ENCODE peak calls at places on chromosomes 12 and 14, in eight cellular contexts. Y, I, O, V, U, F, A and L are unnamed samples.

GRCh38 chr12:121453022-121453360 is 53.1 kb downstream of the RNF34 start:
- DNase-seq in Y (no peak), I (no peak), O (no peak), V (no peak), U (no peak), F (no peak), A (no peak), L (no peak)

GRCh38 chr12:82708507-82708906 is 21.8 kb downstream of the TMTC2 start:
- DNase-seq in Y (no peak), I (no peak), O (peak), V (no peak), U (no peak), F (no peak), A (no peak), L (no peak)

GRCh38 chr14:54474232-54474793 is 14.5 kb downstream of the GMFB start:
- DNase-seq in Y (no peak), I (no peak), O (no peak), V (no peak), U (no peak), F (no peak), A (no peak), L (no peak)

GRCh38 chr14:31700282-31701074 is 139.3 kb downstream of the NUBPL start:
- DNase-seq in Y (no peak), I (no peak), O (no peak), V (no peak), U (no peak), F (no peak), A (no peak), L (no peak)

GRCh38 chr12:1804545-1805332 is 15.6 kb upstream of the LRTM2 start:
- DNase-seq in Y (peak), I (peak), O (peak), V (peak), U (peak), F (peak), A (peak), L (peak)

GRCh38 chr12:103326190-103326589 is 169.6 kb downstream of the C12orf42 start:
- DNase-seq in Y (no peak), I (no peak), O (no peak), V (no peak), U (no peak), F (no peak), A (peak), L (peak)

GRCh38 chr12:6766651-6767300 is 613 bp downstream of the PTMS start:
- DNase-seq in Y (peak), I (peak), O (peak), V (peak), U (peak), F (peak), A (peak), L (no peak)

GRCh38 chr12:109768901-109769670 is 55.5 kb downstream of the FAM222A start:
- DNase-seq in Y (peak), I (no peak), O (no peak), V (no peak), U (peak), F (no peak), A (no peak), L (no peak)

GRCh38 chr12:43917896-43918295 is 82.0 kb downstream of the TMEM117 start:
- DNase-seq in Y (no peak), I (no peak), O (no peak), V (no peak), U (no peak), F (no peak), A (no peak), L (no peak)

GRCh38 chr12:43912851-43913250 is 77.0 kb downstream of the TMEM117 start:
- DNase-seq in Y (no peak), I (no peak), O (no peak), V (no peak), U (no peak), F (no peak), A (no peak), L (no peak)

GRCh38 chr12:43914391-43914790 is 78.5 kb downstream of the TMEM117 start:
- DNase-seq in Y (no peak), I (no peak), O (no peak), V (no peak), U (no peak), F (no peak), A (no peak), L (no peak)

DNA sequence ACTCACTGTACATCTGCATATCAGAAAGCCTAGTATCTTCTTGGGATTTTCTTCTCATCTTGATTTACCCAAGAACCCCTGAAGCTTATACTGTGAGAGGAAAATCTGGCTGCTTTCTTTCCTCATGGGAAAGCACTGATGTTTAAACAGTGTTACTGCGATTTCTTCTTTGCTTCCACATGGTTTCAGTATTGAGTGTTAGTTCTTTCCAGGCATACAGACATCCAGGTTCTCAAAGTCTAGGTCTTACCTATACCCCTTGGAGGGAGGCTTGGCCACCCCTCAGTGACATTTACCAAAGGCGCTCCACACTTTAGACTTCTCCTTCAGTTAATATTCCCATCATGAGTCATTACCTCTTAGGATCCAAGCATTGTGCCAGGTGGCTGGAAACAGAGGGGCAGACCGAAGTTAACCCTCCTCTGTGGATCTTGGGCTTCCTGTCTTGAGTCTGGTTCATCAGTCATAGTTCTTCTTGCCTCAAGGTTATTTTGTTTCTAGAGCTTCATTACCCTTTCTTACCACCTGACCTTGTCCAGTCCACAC is 79.1 kb downstream of the TMEM117 start:
- DNase-seq in Y (no peak), I (no peak), O (peak), V (no peak), U (no peak), F (no peak), A (no peak), L (peak)
- TF ChIP-seq CTCF in Y (no peak), I (peak), O (peak), V (no peak), U (no peak), F (no peak), A (peak), L (peak)

GRCh38 chr12:54006700-54007220 is 2.0 kb upstream of the HOXC8 start:
- DNase-seq in Y (no peak), I (no peak), O (no peak), V (no peak), U (no peak), F (no peak), A (no peak), L (no peak)

GRCh38 chr12:54010053-54010971 is 1.5 kb downstream of the HOXC8 start:
- DNase-seq in Y (no peak), I (no peak), O (no peak), V (no peak), U (no peak), F (no peak), A (no peak), L (no peak)

GRCh38 chr12:54009171-54010052 is 627 bp downstream of the HOXC8 start:
- DNase-seq in Y (no peak), I (no peak), O (no peak), V (no peak), U (no peak), F (no peak), A (peak), L (no peak)

GRCh38 chr12:54007538-54008259 is 1.1 kb upstream of the HOXC8 start:
- DNase-seq in Y (no peak), I (no peak), O (no peak), V (no peak), U (no peak), F (no peak), A (no peak), L (no peak)

DNA sequence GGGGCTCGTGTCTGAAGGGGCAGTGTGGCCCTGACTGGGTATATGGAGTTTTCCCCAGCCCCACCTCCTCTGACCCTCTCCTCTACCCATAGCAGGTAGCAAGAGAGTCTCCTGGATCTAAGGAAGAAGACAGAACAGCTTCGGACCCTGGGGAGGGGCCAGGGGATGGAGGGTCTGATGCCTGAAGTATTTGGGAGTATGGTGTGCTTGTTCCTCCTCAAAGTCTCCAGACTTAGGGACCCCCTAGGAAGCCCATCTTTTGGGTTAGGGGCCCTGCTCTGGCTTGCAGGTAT is 579 bp upstream of the HOXC8 start:
- DNase-seq in Y (no peak), I (no peak), O (no peak), V (no peak), U (no peak), F (no peak), A (no peak), L (no peak)
- H3K4me3 ChIP-seq in Y (no peak), I (no peak), O (no peak), V (no peak), U (peak), F (no peak), A (no peak), L (no peak)

DNA sequence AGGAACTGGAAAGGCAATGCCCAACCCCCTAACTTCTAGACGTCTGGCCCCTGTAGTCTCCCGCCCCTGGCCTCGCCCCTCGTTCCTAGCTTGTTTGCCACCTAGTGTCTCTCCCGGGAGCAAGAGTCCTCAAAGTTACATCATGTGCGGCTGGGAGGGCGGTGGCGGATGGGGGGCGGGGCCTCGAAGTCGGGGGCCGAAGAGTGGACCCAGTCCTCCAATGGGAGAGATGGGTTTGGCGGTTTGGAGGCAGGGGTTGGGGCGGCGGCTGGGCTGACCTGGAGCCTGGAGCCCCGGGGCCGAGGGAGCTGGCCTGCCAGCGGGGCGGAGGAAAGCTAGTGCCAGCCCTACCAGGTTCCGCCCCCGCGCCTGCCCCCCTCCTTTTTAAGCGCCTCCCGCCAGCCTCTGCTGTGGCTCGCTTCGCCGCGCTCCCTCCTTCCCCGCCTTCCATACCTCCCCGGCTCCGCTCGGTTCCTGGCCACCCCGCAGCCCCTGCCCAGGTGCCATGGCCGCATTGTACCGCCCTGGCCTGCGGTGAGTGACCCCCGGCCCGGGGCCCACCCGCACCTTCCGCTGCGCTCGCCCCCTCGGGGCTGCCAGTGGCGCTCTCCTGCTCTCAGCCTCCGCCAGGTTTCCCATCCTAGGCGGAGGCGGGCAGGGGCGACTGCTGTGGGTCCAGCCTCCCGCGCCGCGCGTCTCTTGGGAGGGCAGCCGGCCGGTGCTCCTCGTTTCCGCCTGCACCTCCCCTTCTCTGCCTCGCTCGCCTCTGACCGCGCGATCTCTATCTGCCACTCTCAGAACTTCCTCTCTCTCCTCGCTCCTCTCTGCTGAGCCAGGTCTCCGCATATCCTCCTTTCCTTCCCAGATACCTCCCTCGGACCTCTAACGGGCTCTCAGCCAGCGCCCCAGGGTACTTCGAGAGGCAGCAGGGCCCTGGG is at the start of gene PCK2:
- DNase-seq in Y (peak), I (peak), O (peak), V (peak), U (peak), F (peak), A (peak), L (peak)
- TF ChIP-seq CTCF in Y (no peak), I (peak), O (no peak), V (no peak), U (peak), F (no peak), A (no peak), L (peak)

DNA sequence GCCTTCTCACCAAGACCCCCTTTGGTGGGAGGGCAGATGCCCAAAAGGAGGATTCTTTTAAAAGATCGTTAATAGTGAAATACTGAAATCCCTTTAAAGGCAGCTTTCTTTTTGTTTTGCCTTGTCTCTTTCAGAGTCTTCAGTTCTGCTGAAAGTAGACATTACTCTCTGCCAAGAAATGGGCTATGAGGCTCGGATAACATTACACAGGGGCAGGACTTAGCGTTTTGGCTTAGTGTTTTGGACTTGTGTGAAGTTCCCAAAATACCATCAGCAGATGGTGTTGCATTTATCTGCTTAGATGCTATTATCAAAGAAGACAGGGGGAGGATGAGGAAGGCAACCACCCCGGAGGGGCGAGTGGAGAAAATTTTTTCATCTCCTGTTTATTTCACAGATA is 88.3 kb upstream of the METAP2 start:
- DNase-seq in Y (no peak), I (no peak), O (peak), V (peak), U (no peak), F (no peak), A (no peak), L (no peak)
- H3K4me3 ChIP-seq in Y (peak), I (no peak), O (peak), V (peak), U (peak), F (no peak), A (peak), L (no peak)

DNA sequence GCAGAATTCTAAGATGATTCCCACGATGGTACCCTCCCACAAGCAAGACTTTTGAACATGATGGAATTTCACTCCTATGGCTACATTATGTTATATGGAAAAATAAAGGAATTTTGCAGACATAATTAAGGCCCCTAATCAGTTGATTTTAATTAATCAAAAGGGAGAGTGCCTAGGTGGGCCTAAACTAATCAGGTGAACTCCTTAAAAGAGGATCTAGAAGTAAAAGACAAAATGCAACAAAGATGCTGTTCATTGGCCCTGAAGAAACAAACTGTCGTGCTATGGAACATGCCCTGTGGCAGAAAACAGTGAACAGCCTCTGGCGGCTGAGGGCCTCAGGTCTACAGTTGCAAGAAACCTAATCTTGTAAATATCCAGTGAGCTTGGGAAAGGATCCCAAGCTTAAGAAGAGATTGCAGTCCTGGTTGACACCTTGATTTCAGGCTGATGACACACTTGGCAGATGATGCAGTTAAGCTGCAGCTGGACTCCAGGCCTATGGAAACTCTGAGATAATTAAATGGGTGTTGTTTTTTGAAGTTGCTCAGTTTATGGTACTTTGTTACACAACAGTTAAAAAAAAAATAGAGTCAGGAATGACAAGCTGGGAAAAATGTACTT is 13.8 kb downstream of the TMCC3 start:
- DNase-seq in Y (no peak), I (no peak), O (peak), V (peak), U (no peak), F (no peak), A (peak), L (peak)
- TF ChIP-seq CTCF in Y (no peak), I (no peak), O (no peak), V (no peak), U (no peak), F (no peak), A (no peak), L (no peak)